ENCODE peak calls at places on chromosomes 5 and 9, in four cellular contexts. B is PC-3, D is neural progenitor cell, G is HCT116. Z is an unnamed sample. For H3K4me1, the result is how much of the 10 kb centered on the place peaks cover.

GRCh38 chr9:130002320-130002719 is 40.7 kb downstream of the FNBP1 start:
- DNase-seq in B (no peak), D (no peak), G (no peak), Z (no peak)

GRCh38 chr9:69985971-69986370 is 57.7 kb upstream of the MAMDC2 start:
- DNase-seq in B (no peak), D (no peak), G (no peak), Z (no peak)

GRCh38 chr9:107928701-107929371 is 439.3 kb upstream of the KLF4 start:
- DNase-seq in B (no peak), D (no peak), G (no peak), Z (no peak)

GRCh38 chr5:143248391-143248790 is 155.1 kb downstream of the NR3C1 start:
- DNase-seq in B (no peak), D (no peak), G (no peak), Z (no peak)

GRCh38 chr9:114588671-114589526 is 1.3 kb downstream of the ATP6V1G1 start:
- DNase-seq in B (peak), D (peak), G (no peak), Z (peak)

GRCh38 chr5:159463590-159464321 is 133.5 kb upstream of the IL12B start:
- DNase-seq in B (peak), D (no peak), G (no peak), Z (no peak)

GRCh38 chr5:78476795-78477194 is 116.4 kb downstream of the SCAMP1 start:
- DNase-seq in B (no peak), D (no peak), G (no peak), Z (no peak)

GRCh38 chr9:86126998-86127972 is 27.9 kb upstream of the GOLM1 start:
- DNase-seq in B (peak), D (peak), G (peak), Z (peak)

GRCh38 chr9:69070201-69070600 is 34.6 kb downstream of the FXN start:
- DNase-seq in B (no peak), D (no peak), G (no peak), Z (no peak)

GRCh38 chr5:73363911-73364730 is 84.5 kb downstream of the FOXD1 start:
- DNase-seq in B (peak), D (no peak), G (no peak), Z (peak)

GRCh38 chr9:16626577-16627130 is 243.8 kb downstream of the BNC2 start:
- DNase-seq in B (peak), D (peak), G (no peak), Z (peak)

GRCh38 chr5:8756498-8757084 is 789.3 kb downstream of the SEMA5A start:
- DNase-seq in B (peak), D (peak), G (no peak), Z (peak)

GRCh38 chr9:15416880-15417279 is 5.8 kb upstream of the SNAPC3 start:
- DNase-seq in B (peak), D (peak), G (no peak), Z (peak)

GRCh38 chr5:1893754-1894153 is 11.0 kb upstream of the IRX4 start:
- DNase-seq in B (no peak), D (no peak), G (no peak), Z (no peak)

GRCh38 chr9:96524764-96525163 is 74.8 kb downstream of the HABP4 start:
- DNase-seq in B (no peak), D (no peak), G (no peak), Z (no peak)

GRCh38 chr9:117400131-117400530 is 14.7 kb downstream of the ASTN2 start:
- DNase-seq in B (no peak), D (peak), G (no peak), Z (no peak)

GRCh38 chr9:117403848-117404247 is 11.0 kb downstream of the ASTN2 start:
- DNase-seq in B (no peak), D (no peak), G (no peak), Z (no peak)

GRCh38 chr9:117405950-117406705 is 8.7 kb downstream of the ASTN2 start:
- DNase-seq in B (no peak), D (peak), G (no peak), Z (no peak)

GRCh38 chr9:117407436-117408022 is 7.3 kb downstream of the ASTN2 start:
- DNase-seq in B (no peak), D (no peak), G (no peak), Z (no peak)

DNA sequence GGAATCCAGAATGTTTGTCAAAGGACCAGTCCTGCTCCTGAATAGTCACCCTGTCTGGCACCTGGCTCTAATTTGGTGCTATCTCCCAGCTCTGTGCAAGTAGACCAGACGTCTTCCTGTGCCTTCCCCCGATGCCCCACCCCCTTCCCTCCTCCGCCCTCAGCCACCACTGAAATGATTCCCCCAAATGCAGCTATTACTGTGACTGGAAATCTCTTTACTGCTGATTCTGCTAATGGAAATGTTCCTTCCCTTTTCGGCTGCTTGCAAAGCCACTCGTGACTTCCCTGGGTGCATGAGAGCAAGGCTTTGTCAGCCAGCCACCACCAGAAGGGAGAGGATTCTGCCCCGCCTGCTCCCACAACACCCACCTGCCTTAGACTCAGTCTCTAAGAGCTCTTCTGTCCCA is 11.4 kb downstream of the ASTN2 start:
- DNase-seq in B (no peak), D (no peak), G (no peak), Z (no peak)
- TF ChIP-seq EZH2phosphoT487 in B (no peak), D (no peak), G (no peak), Z (no peak)

DNA sequence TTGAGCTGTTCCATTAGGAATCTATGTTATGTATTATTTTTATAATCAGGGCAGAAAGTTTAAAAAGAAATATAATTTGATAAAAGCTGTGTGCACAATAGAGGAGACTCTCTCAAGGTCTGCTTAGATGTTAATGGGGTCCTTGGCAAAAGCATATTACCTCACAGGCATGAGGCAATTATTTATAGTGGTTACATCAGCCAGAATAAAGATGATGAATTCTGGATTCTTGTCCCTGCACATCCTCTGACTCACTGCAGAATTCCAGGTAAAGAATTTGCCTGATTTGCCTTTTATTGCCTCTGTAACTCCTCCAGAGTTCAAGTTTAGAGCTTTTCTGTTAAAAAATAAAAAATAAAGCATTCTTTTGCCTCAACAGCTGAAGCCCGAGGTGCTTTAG is 253.6 kb downstream of the MAST4 start:
- DNase-seq in B (peak), D (no peak), G (no peak), Z (peak)
- H3K9ac ChIP-seq in B (no peak), D (no peak), G (no peak), Z (no peak)

GRCh38 chr9:133116346-133117231 is 4.5 kb downstream of the RALGDS start:
- DNase-seq in B (no peak), D (no peak), G (no peak), Z (no peak)
- H3K4me1 ChIP-seq in B (under half), D (under half), G (under half), Z (under half)

GRCh38 chr9:100029246-100029645 is 69.6 kb downstream of the ERP44 start:
- DNase-seq in B (no peak), D (no peak), G (no peak), Z (no peak)

GRCh38 chr9:100027543-100027942 is 71.3 kb downstream of the ERP44 start:
- DNase-seq in B (no peak), D (peak), G (no peak), Z (no peak)

GRCh38 chr9:100033877-100034551 is 64.8 kb downstream of the ERP44 start:
- DNase-seq in B (no peak), D (no peak), G (no peak), Z (no peak)

GRCh38 chr9:100028201-100028784 is 70.5 kb downstream of the ERP44 start:
- DNase-seq in B (peak), D (peak), G (peak), Z (peak)

DNA sequence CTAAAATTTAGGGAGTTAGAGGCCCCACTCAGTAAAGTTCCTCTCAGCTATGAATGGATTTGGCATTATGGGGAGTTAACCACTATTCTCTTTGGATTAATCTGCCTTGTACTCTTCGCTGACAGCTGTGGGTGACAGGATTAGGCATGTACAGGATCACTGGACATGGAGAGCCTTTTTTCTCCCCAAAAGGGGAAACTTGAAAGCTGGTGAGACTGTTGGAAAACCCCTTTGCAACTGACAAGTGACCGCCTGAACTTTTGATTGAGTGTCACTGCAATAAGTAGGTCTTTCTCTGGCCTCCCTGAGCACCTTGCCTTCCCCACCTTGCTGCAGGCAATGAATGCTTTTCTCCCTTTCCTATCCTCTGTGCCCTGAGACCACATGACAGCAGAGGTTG is 68.3 kb downstream of the ERP44 start:
- DNase-seq in B (no peak), D (no peak), G (no peak), Z (no peak)
- TF ChIP-seq EZH2phosphoT487 in B (no peak), D (no peak), G (no peak), Z (no peak)